ENCODE peak calls at places on chromosomes 4 and X, in nine cellular contexts. P, A, I, S, N, W, Y, V and E are unnamed samples.
A peak's percentile ranks its signal among the peaks of the same experiment; 100 is the strongest.

GRCh38 chr4:23015821-23016220 is 323.1 kb downstream of the GBA3 start:
- DNase-seq in S (no peak), V (no peak), W (no peak), N (no peak), Y (no peak), P (no peak), I (no peak), A (no peak), E (no peak)

GRCh38 chrX:12327836-12328235 is 189.6 kb downstream of the FRMPD4 start:
- DNase-seq in V (no peak), N (no peak), A (no peak), P (no peak), W (no peak), S (no peak), Y (no peak), I (no peak), E (no peak)

GRCh38 chrX:8105531-8105930 is 65.5 kb downstream of the VCX2 start:
- DNase-seq in P (no peak), S (no peak), N (no peak), Y (no peak), W (no peak), V (no peak), I (no peak), A (no peak), E (no peak)

GRCh38 chr4:9875516-9875915 is 94.1 kb downstream of the DRD5 start:
- DNase-seq in I (no peak), Y (no peak), W (no peak), A (no peak), S (no peak), P (no peak), V (no peak), N (no peak), E (no peak)

GRCh38 chr4:89248879-89249281 is 58.7 kb downstream of the GPRIN3 start:
- DNase-seq in Y (no peak), W (no peak), P (peak; percentile 81), A (no peak), V (no peak), I (no peak), N (no peak), S (no peak), E (no peak)

GRCh38 chr4:101337688-101338087 is 9.6 kb downstream of the PPP3CA start:
- DNase-seq in W (no peak), A (no peak), S (no peak), V (no peak), I (no peak), Y (no peak), P (no peak), N (peak; percentile 47), E (no peak)

GRCh38 chr4:183540498-183540953 is 35.7 kb downstream of the ING2 start:
- DNase-seq in N (no peak), V (no peak), I (no peak), Y (no peak), A (no peak), W (no peak), S (peak; percentile 17), P (no peak), E (no peak)

GRCh38 chrX:153970398-153971123 is 1.1 kb downstream of the HCFC1 start:
- DNase-seq in Y (no peak), S (peak; percentile 63), P (peak; percentile 80), V (peak; percentile 90), A (peak; percentile 45), N (peak; percentile 75), I (no peak), W (peak; percentile 13), E (no peak)

GRCh38 chrX:48471504-48471903 is 1.4 kb upstream of the SLC38A5 start:
- DNase-seq in N (no peak), W (no peak), S (no peak), A (no peak), I (no peak), Y (no peak), V (no peak), P (no peak), E (no peak)

GRCh38 chrX:119617511-119618164 is 11.4 kb upstream of the NKRF start:
- DNase-seq in Y (no peak), N (no peak), P (no peak), S (peak; percentile 28), A (peak; percentile 45), V (no peak), I (no peak), W (no peak), E (no peak)

GRCh38 chrX:96372313-96373046 is 312.2 kb upstream of the DIAPH2 start:
- DNase-seq in W (peak; percentile 24), V (no peak), I (no peak), Y (peak; percentile 15), N (peak; percentile 80), S (peak; percentile 67), P (no peak), A (peak; percentile 21), E (no peak)

GRCh38 chrX:75067931-75068330 is 88.2 kb downstream of the ABCB7 start:
- DNase-seq in V (no peak), I (no peak), N (no peak), A (no peak), P (no peak), Y (no peak), W (no peak), S (no peak), E (no peak)

GRCh38 chr4:184613405-184613804 is 35.8 kb downstream of the CASP3 start:
- DNase-seq in V (no peak), A (no peak), N (no peak), Y (no peak), P (no peak), S (no peak), I (no peak), W (no peak), E (no peak)

GRCh38 chr4:142274137-142274536 is 572.0 kb downstream of the INPP4B start:
- DNase-seq in V (no peak), N (peak; percentile 53), I (no peak), W (no peak), Y (no peak), A (no peak), P (no peak), S (no peak), E (no peak)

GRCh38 chrX:154349359-154349935 is 25.0 kb downstream of the FLNA start:
- DNase-seq in V (no peak), Y (no peak), A (no peak), W (no peak), P (peak; percentile 60), N (no peak), S (no peak), I (no peak), E (peak; percentile 74)

GRCh38 chr4:88284378-88285234 is at the start of gene PPM1K:
- DNase-seq in A (peak; percentile 99), W (peak; percentile 97), I (peak; percentile 99), Y (peak; percentile 100), S (peak; percentile 99), V (peak; percentile 100), N (peak; percentile 98), P (peak; percentile 100), E (peak; percentile 100)

GRCh38 chr4:163419074-163419473 is 54.5 kb downstream of the TKTL2 start:
- DNase-seq in V (no peak), S (no peak), N (no peak), A (no peak), I (no peak), Y (no peak), W (no peak), P (no peak), E (no peak)

GRCh38 chr4:2270341-2271165 is 8.6 kb upstream of the MXD4 start:
- DNase-seq in V (peak; percentile 66), S (no peak), P (peak; percentile 62), A (no peak), Y (no peak), I (no peak), W (no peak), N (no peak), E (no peak)

GRCh38 chrX:22246620-22247019 is 26.1 kb upstream of the CBLL2 start:
- DNase-seq in I (no peak), W (no peak), A (no peak), Y (no peak), P (no peak), S (no peak), N (peak; percentile 40), V (no peak), E (no peak)

GRCh38 chr4:47577779-47578553 is 92.9 kb downstream of the ATP10D start:
- DNase-seq in Y (no peak), A (no peak), N (peak; percentile 48), P (no peak), W (no peak), I (no peak), S (no peak), V (no peak), E (no peak)

GRCh38 chr4:138320856-138321255 is 78.7 kb upstream of the SLC7A11 start:
- DNase-seq in I (no peak), S (no peak), W (no peak), Y (no peak), A (no peak), V (no peak), N (no peak), P (no peak), E (no peak)

GRCh38 chrX:2831471-2832228 is 2.9 kb downstream of the GYG2 start:
- DNase-seq in W (no peak), A (no peak), V (no peak), N (no peak), P (no peak), Y (no peak), I (no peak), S (no peak), E (no peak)

DNA sequence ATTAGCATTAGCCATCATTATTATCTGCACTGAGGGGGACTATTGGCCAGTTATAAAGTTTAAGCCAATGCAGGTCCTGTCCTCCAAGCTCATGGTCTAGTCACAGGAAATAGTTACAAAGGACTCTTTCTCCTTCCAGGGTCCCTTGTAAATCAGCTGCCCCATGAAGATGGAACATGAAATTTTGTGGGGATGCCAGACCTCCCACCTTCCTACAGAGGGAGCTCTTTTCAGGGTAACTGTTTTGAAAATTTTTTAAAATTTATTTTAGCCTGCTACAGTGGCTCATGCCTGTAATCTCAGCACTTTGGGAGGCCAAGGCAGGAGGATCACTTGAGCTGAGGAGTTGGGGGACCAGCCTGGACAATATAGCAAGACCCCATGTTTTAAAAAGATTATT is 124.4 kb upstream of the SLC34A2 start:
- DNase-seq in S (peak; percentile 56), P (no peak), V (no peak), A (no peak), Y (no peak), I (no peak), N (no peak), W (no peak), E (no peak)
- TF ChIP-seq CTCF in S (peak; percentile 78), P (no peak), V (no peak), A (peak; percentile 77), Y (peak; percentile 55), I (peak; percentile 29), N (peak; percentile 39), W (peak; percentile 48), E (peak; percentile 61)

GRCh38 chr4:86522349-86522748 is 71.8 kb upstream of the PTPN13 start:
- DNase-seq in N (peak; percentile 39), Y (no peak), W (no peak), I (no peak), V (no peak), A (no peak), P (no peak), S (no peak), E (no peak)
- TF ChIP-seq CTCF in N (peak; percentile 42), Y (no peak), W (no peak), I (no peak), V (no peak), A (no peak), P (no peak), S (no peak), E (peak; percentile 84)

GRCh38 chrX:123210252-123210651 is 26.2 kb downstream of the GRIA3 start:
- DNase-seq in S (no peak), I (no peak), P (no peak), W (no peak), V (no peak), Y (no peak), N (no peak), A (no peak), E (no peak)
- TF ChIP-seq CTCF in S (no peak), I (no peak), P (no peak), W (no peak), V (no peak), Y (no peak), N (no peak), A (no peak), E (no peak)

GRCh38 chrX:131262738-131263679 is 26.1 kb downstream of the IGSF1 start:
- DNase-seq in S (peak; percentile 69), V (no peak), N (no peak), I (no peak), W (peak; percentile 58), P (peak; percentile 78), A (peak; percentile 0), Y (peak; percentile 55), E (no peak)
- TF ChIP-seq CTCF in S (peak; percentile 69), V (no peak), N (no peak), I (peak; percentile 33), W (no peak), P (peak; percentile 27), A (peak; percentile 41), Y (no peak), E (peak; percentile 52)